ENCODE peak calls at places on chromosomes 7 and 10, in nine cellular contexts. J is GM12878; A is neural progenitor cell; I is adrenal gland; M is psoas muscle; Q is thyroid gland; X is CD8-positive, alpha-beta T cell; K is PC-3; D is CD4-positive, CD25-positive, alpha-beta regulatory T cell. H is an unnamed sample. For H3K4me1, the result is how much of the 10 kb centered on the place peaks cover.

GRCh38 chr7:30091431-30092386 is 43.1 kb upstream of the MTURN start:
- DNase-seq in J (no peak), A (no peak), I (no peak), M (no peak), Q (no peak), X (no peak), K (peak), D (no peak), H (no peak)

GRCh38 chr7:85184599-85185354 is 2.1 kb downstream of the SEMA3D start:
- DNase-seq in J (no peak), A (peak), I (peak), M (peak), Q (peak), X (no peak), K (peak), D (no peak), H (no peak)

GRCh38 chr10:19930936-19931859 is 115.0 kb downstream of the PLXDC2 start:
- DNase-seq in J (no peak), A (no peak), I (peak), M (peak), Q (peak), X (no peak), K (peak), D (no peak), H (no peak)

GRCh38 chr10:113569576-113569975 is 16.7 kb downstream of the HABP2 start:
- DNase-seq in J (no peak), A (no peak), I (no peak), M (peak), Q (no peak), X (no peak), K (no peak), D (no peak), H (no peak)

GRCh38 chr10:102112210-102112817 is 7.9 kb downstream of the LDB1 start:
- DNase-seq in J (no peak), A (peak), I (no peak), M (no peak), Q (no peak), X (no peak), K (no peak), D (no peak), H (no peak)

GRCh38 chr10:84542552-84542951 is 214.2 kb downstream of the CCSER2 start:
- DNase-seq in J (no peak), A (no peak), I (no peak), M (no peak), Q (no peak), X (no peak), K (no peak), D (no peak), H (no peak)

GRCh38 chr10:18238875-18239485 is 98.8 kb downstream of the CACNB2 start:
- DNase-seq in J (no peak), A (peak), I (peak), M (no peak), Q (no peak), X (no peak), K (peak), D (peak), H (no peak)

GRCh38 chr7:21938463-21938862 is 7.2 kb downstream of the CDCA7L start:
- DNase-seq in J (no peak), A (no peak), I (no peak), M (no peak), Q (no peak), X (no peak), K (peak), D (no peak), H (no peak)

GRCh38 chr10:72260215-72260587 is 13.5 kb upstream of the DDIT4 start:
- DNase-seq in J (no peak), A (no peak), I (no peak), M (no peak), Q (no peak), X (no peak), K (no peak), D (no peak), H (no peak)

GRCh38 chr7:142438235-142438922 is 180.5 kb upstream of the PRSS58 start:
- DNase-seq in J (no peak), A (peak), I (peak), M (no peak), Q (peak), X (no peak), K (peak), D (peak), H (peak)

GRCh38 chr10:33245343-33245742 is 89.1 kb downstream of the NRP1 start:
- DNase-seq in J (no peak), A (no peak), I (no peak), M (no peak), Q (no peak), X (no peak), K (no peak), D (no peak), H (no peak)

GRCh38 chr10:29163746-29164145 is 125.1 kb upstream of the LYZL1 start:
- DNase-seq in J (no peak), A (no peak), I (no peak), M (no peak), Q (no peak), X (no peak), K (peak), D (no peak), H (no peak)

GRCh38 chr7:78924581-78924980 is 528.9 kb downstream of the MAGI2 start:
- DNase-seq in J (no peak), A (peak), I (no peak), M (no peak), Q (no peak), X (no peak), K (peak), D (no peak), H (no peak)

GRCh38 chr10:22875584-22875983 is 52.3 kb upstream of the ARMC3 start:
- DNase-seq in J (no peak), A (peak), I (no peak), M (no peak), Q (no peak), X (no peak), K (no peak), D (no peak), H (no peak)

GRCh38 chr7:2116086-2116810 is 116.5 kb downstream of the MAD1L1 start:
- DNase-seq in J (no peak), A (no peak), I (no peak), M (peak), Q (no peak), X (no peak), K (peak), D (no peak), H (no peak)

GRCh38 chr10:132776186-132776585 is 9.8 kb downstream of the NKX6-2 start:
- DNase-seq in J (no peak), A (no peak), I (no peak), M (no peak), Q (no peak), X (no peak), K (no peak), D (no peak), H (no peak)

GRCh38 chr7:148773344-148773743 is 74.6 kb downstream of the CUL1 start:
- DNase-seq in J (peak), A (no peak), I (no peak), M (no peak), Q (no peak), X (peak), K (no peak), D (peak), H (peak)

GRCh38 chr10:3830946-3831345 is 45.9 kb upstream of the KLF6 start:
- DNase-seq in J (no peak), A (no peak), I (no peak), M (no peak), Q (no peak), X (no peak), K (no peak), D (no peak), H (no peak)

GRCh38 chr10:5575482-5576153 is 50.9 kb downstream of the CALML3 start:
- DNase-seq in J (no peak), A (no peak), I (no peak), M (no peak), Q (no peak), X (no peak), K (peak), D (no peak), H (no peak)

GRCh38 chr7:122550545-122550944 is 148.4 kb downstream of the RNF133 start:
- DNase-seq in J (no peak), A (no peak), I (no peak), M (no peak), Q (no peak), X (no peak), K (peak), D (no peak), H (no peak)

GRCh38 chr7:81869670-81870069 is 99.8 kb upstream of the HGF start:
- DNase-seq in J (no peak), A (no peak), I (no peak), M (no peak), Q (no peak), X (no peak), K (no peak), D (no peak), H (no peak)

GRCh38 chr7:51045319-51046102 is 262.8 kb upstream of the GRB10 start:
- DNase-seq in J (no peak), A (no peak), I (no peak), M (no peak), Q (no peak), X (no peak), K (peak), D (no peak), H (no peak)

GRCh38 chr10:3293536-3294431 is 121.2 kb upstream of the PITRM1 start:
- DNase-seq in J (no peak), A (no peak), I (no peak), M (no peak), Q (no peak), X (no peak), K (no peak), D (no peak), H (no peak)

GRCh38 chr7:149459540-149460433 is 1.1 kb downstream of the ZNF777 start:
- DNase-seq in J (no peak), A (no peak), I (peak), M (no peak), Q (peak), X (no peak), K (peak), D (peak), H (peak)

GRCh38 chr7:149355390-149356048 is 93.5 kb downstream of the ZNF783 start:
- DNase-seq in J (no peak), A (peak), I (no peak), M (no peak), Q (peak), X (no peak), K (peak), D (no peak), H (no peak)

GRCh38 chr10:96833220-96834001 is 1.3 kb downstream of the LCOR start:
- DNase-seq in J (no peak), A (peak), I (peak), M (peak), Q (no peak), X (no peak), K (no peak), D (peak), H (no peak)

GRCh38 chr7:18693401-18693800 is 197.9 kb downstream of the HDAC9 start:
- DNase-seq in J (no peak), A (peak), I (peak), M (peak), Q (peak), X (no peak), K (peak), D (no peak), H (no peak)

GRCh38 chr7:73615886-73616285 is 8.4 kb downstream of the MLXIPL start:
- DNase-seq in J (no peak), A (peak), I (peak), M (no peak), Q (no peak), X (no peak), K (no peak), D (no peak), H (no peak)

GRCh38 chr10:130994191-130994590 is 317.3 kb downstream of the TCERG1L start:
- DNase-seq in J (no peak), A (no peak), I (no peak), M (no peak), Q (no peak), X (no peak), K (no peak), D (no peak), H (no peak)

GRCh38 chr10:127999291-127999690 is 92.4 kb downstream of the PTPRE start:
- DNase-seq in J (no peak), A (peak), I (no peak), M (no peak), Q (peak), X (no peak), K (no peak), D (no peak), H (no peak)

GRCh38 chr7:37379546-37379945 is 69.1 kb downstream of the ELMO1 start:
- DNase-seq in J (no peak), A (no peak), I (no peak), M (no peak), Q (no peak), X (no peak), K (no peak), D (no peak), H (no peak)

GRCh38 chr7:127377425-127377824 is 15.1 kb downstream of the ZNF800 start:
- DNase-seq in J (no peak), A (no peak), I (no peak), M (no peak), Q (no peak), X (no peak), K (no peak), D (no peak), H (no peak)
- H3K27ac ChIP-seq in J (no peak), A (no peak), I (no peak), M (no peak), Q (no peak), X (no peak), K (no peak), D (no peak), H (peak)

GRCh38 chr10:44990965-44991364 is 9.8 kb upstream of the ZNF22 start:
- DNase-seq in J (no peak), A (no peak), I (no peak), M (no peak), Q (no peak), X (no peak), K (no peak), D (no peak), H (no peak)
- H3K4me1 ChIP-seq in J (under half), A (under half), I (under half), M (under half), Q (half or more), X (under half), K (under half), D (under half), H (under half)

GRCh38 chr10:73992899-73993788 is 4.8 kb upstream of the VCL start:
- DNase-seq in J (no peak), A (no peak), I (no peak), M (no peak), Q (no peak), X (no peak), K (no peak), D (no peak), H (no peak)
- H3K27ac ChIP-seq in J (no peak), A (no peak), I (no peak), M (no peak), Q (no peak), X (no peak), K (no peak), D (no peak), H (no peak)

GRCh38 chr7:101167645-101168411 is 2.5 kb upstream of the VGF start:
- DNase-seq in J (no peak), A (no peak), I (no peak), M (no peak), Q (no peak), X (no peak), K (no peak), D (no peak), H (no peak)
- H3K4me1 ChIP-seq in J (under half), A (under half), I (under half), M (under half), Q (half or more), X (half or more), K (under half), D (half or more), H (half or more)

GRCh38 chr10:34821587-34822585 is 6.8 kb upstream of the PARD3 start:
- DNase-seq in J (no peak), A (no peak), I (no peak), M (no peak), Q (no peak), X (no peak), K (peak), D (no peak), H (no peak)
- H3K27ac ChIP-seq in J (no peak), A (no peak), I (no peak), M (peak), Q (no peak), X (no peak), K (no peak), D (no peak), H (no peak)

GRCh38 chr10:35007858-35008301 is 82.3 kb downstream of the CUL2 start:
- DNase-seq in J (no peak), A (peak), I (no peak), M (no peak), Q (no peak), X (no peak), K (peak), D (no peak), H (no peak)

GRCh38 chr10:35003906-35004305 is 86.2 kb downstream of the CUL2 start:
- DNase-seq in J (no peak), A (no peak), I (no peak), M (no peak), Q (no peak), X (no peak), K (no peak), D (no peak), H (no peak)

GRCh38 chr10:35006836-35007235 is 83.3 kb downstream of the CUL2 start:
- DNase-seq in J (no peak), A (no peak), I (no peak), M (no peak), Q (no peak), X (no peak), K (peak), D (no peak), H (no peak)

GRCh38 chr10:35004651-35005050 is 85.5 kb downstream of the CUL2 start:
- DNase-seq in J (no peak), A (no peak), I (no peak), M (no peak), Q (no peak), X (no peak), K (peak), D (no peak), H (no peak)

GRCh38 chr10:35005868-35006267 is 84.3 kb downstream of the CUL2 start:
- DNase-seq in J (no peak), A (no peak), I (no peak), M (no peak), Q (no peak), X (no peak), K (peak), D (no peak), H (no peak)
- H3K4me1 ChIP-seq in J (under half), A (under half), I (under half), M (under half), Q (under half), X (under half), K (half or more), D (under half), H (under half)

GRCh38 chr7:108055541-108056135 is 52.7 kb upstream of the LAMB1 start:
- DNase-seq in J (no peak), A (peak), I (no peak), M (no peak), Q (no peak), X (no peak), K (no peak), D (no peak), H (no peak)
- H3K27ac ChIP-seq in J (no peak), A (no peak), I (peak), M (no peak), Q (no peak), X (no peak), K (no peak), D (no peak), H (no peak)

GRCh38 chr10:61232780-61233179 is 220.4 kb downstream of the TMEM26 start:
- DNase-seq in J (no peak), A (no peak), I (no peak), M (no peak), Q (no peak), X (no peak), K (no peak), D (no peak), H (no peak)
- H3K4me1 ChIP-seq in J (under half), A (under half), I (under half), M (under half), Q (under half), X (under half), K (under half), D (under half), H (under half)

DNA sequence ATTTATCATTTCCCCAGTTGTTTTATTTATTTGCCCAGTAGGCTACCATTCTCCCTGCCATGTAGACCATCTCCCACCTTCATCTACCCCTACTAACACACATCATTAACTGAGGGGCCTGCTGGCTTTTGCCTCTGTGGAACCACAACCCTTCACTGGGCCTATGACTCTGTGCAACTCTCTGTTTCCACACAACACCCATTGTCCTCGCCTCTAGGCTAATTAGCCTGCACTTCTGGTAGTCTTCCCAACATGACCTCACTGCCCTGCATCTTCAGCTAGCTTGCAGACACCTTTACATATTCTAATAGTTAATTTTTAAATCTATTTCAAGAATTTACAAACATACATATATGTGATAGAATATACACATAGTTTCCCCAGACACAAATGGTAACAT is 7.5 kb downstream of the ANKIB1 start:
- DNase-seq in J (no peak), A (no peak), I (no peak), M (no peak), Q (no peak), X (no peak), K (no peak), D (no peak), H (no peak)
- H3K27ac ChIP-seq in J (no peak), A (no peak), I (no peak), M (no peak), Q (no peak), X (no peak), K (no peak), D (no peak), H (no peak)

GRCh38 chr10:79378647-79379511 is 31.6 kb downstream of the PPIF start:
- DNase-seq in J (no peak), A (no peak), I (no peak), M (no peak), Q (no peak), X (no peak), K (no peak), D (no peak), H (no peak)
- H3K4me1 ChIP-seq in J (under half), A (under half), I (under half), M (under half), Q (under half), X (under half), K (under half), D (under half), H (under half)

H was measured in naive thymus-derived CD4-positive, alpha-beta T cell.